ENCODE peak calls at places on chromosome 2, in four cellular contexts. Y is ovary, D is testis, W is gastrocnemius medialis. U is an unnamed sample.

GRCh38 chr2:103445356-103445755 is 683.5 kb downstream of the TMEM182 start:
- DNase-seq in D (no peak), Y (no peak), W (no peak), U (no peak)

GRCh38 chr2:196586511-196586991 is 53.0 kb upstream of the CCDC150 start:
- DNase-seq in D (no peak), Y (no peak), W (no peak), U (no peak)

GRCh38 chr2:44918095-44918775 is 23.3 kb upstream of the SIX3 start:
- DNase-seq in D (no peak), Y (no peak), W (no peak), U (no peak)

GRCh38 chr2:168118733-168119518 is 128.5 kb downstream of the STK39 start:
- DNase-seq in W (no peak), D (peak; percentile 28), Y (no peak), U (peak; percentile 49)

GRCh38 chr2:230779141-230779523 is 66.5 kb downstream of the CAB39 start:
- DNase-seq in Y (no peak), W (no peak), D (no peak), U (no peak)

GRCh38 chr2:190636362-190636761 is 12.5 kb upstream of the NAB1 start:
- DNase-seq in Y (no peak), W (no peak), D (no peak), U (no peak)

GRCh38 chr2:122183890-122184289 is 428.4 kb downstream of the TSN start:
- DNase-seq in D (no peak), Y (no peak), W (no peak), U (no peak)

GRCh38 chr2:76310894-76311293 is 600.2 kb upstream of the GCFC2 start:
- DNase-seq in D (no peak), Y (no peak), W (no peak), U (no peak)

GRCh38 chr2:99698896-99699295 is 209.1 kb upstream of the REV1 start:
- DNase-seq in Y (no peak), D (no peak), W (no peak), U (no peak)

GRCh38 chr2:42368817-42369550 is 8.0 kb upstream of the COX7A2L start:
- DNase-seq in D (no peak), W (no peak), Y (no peak), U (no peak)

GRCh38 chr2:62204998-62205496 is 9.1 kb downstream of the B3GNT2 start:
- DNase-seq in D (no peak), Y (no peak), W (no peak), U (no peak)

GRCh38 chr2:172698041-172698863 is 37.4 kb upstream of the RAPGEF4 start:
- DNase-seq in W (no peak), Y (no peak), D (no peak), U (peak; percentile 59)

GRCh38 chr2:26970244-26970927 is at the start of gene MAPRE3:
- DNase-seq in D (peak; percentile 91), W (peak; percentile 60), Y (peak; percentile 89), U (peak; percentile 78)

GRCh38 chr2:237686659-237687136 is 59.3 kb downstream of the LRRFIP1 start:
- DNase-seq in D (no peak), Y (no peak), W (no peak), U (peak; percentile 24)

GRCh38 chr2:138724765-138725459 is 55.3 kb downstream of the NXPH2 start:
- DNase-seq in D (no peak), W (no peak), Y (no peak), U (no peak)

GRCh38 chr2:205612661-205613060 is 69.6 kb upstream of the NRP2 start:
- DNase-seq in D (no peak), Y (no peak), W (no peak), U (peak; percentile 6)

GRCh38 chr2:43541165-43541564 is 54.7 kb downstream of the THADA start:
- DNase-seq in W (no peak), Y (no peak), D (no peak), U (no peak)

GRCh38 chr2:129465045-129465444 is 514.4 kb upstream of the RAB6C start:
- DNase-seq in Y (no peak), W (no peak), D (no peak), U (no peak)

GRCh38 chr2:100957971-100958653 is 44.0 kb upstream of the RPL31 start:
- DNase-seq in W (peak; percentile 70), Y (no peak), D (no peak), U (no peak)

GRCh38 chr2:8676191-8676914 is 5.5 kb upstream of the ID2 start:
- DNase-seq in Y (peak; percentile 88), W (peak; percentile 72), D (peak; percentile 85), U (peak; percentile 72)

GRCh38 chr2:15941483-15941853 is 1.1 kb downstream of the MYCN start:
- DNase-seq in Y (peak; percentile 34), W (no peak), D (no peak), U (no peak)

GRCh38 chr2:9590635-9591034 is 35.0 kb upstream of the ADAM17 start:
- DNase-seq in W (no peak), Y (no peak), D (no peak), U (no peak)

DNA sequence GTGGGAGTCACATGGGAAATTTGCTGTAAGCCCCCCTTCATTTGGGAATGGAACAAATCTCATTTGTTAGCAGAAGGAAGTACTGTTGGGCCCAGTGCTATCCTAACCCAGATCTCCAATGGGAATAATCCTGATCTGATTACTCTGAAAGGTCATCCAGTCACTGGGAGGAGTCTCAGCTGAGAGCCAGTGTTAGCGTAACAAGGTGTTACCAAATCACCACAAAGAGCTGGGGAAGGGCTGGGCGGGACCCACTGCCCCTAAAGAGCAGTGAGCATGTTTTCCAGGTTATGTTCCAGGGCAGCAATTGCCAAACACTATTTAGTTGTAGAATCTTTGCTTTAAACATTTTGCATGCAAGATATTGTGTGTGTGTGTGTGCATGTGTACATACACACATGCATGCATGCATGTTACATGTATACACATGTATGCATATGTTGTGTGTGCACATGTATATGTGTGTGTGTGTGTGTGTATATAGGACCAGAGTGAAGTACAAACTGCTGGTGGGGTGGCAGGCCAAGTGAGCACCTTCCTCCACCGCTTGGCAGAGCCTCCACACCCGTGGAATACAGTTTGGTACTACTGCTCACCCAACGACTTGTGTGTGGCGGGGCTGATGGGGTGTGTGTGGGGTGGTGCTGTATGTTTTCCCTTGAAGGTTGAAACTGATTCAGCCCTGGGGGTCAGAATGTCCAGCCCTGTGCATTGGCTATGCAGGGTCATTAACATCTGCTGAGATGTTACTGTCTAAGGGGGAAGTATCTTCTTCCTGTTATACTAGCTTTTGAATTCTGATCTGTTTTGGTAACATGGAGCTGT is 15.2 kb downstream of the INPP5D start:
- DNase-seq in Y (no peak), W (no peak), D (no peak), U (no peak)
- TF ChIP-seq POLR2A in Y (no peak), W (no peak), D (no peak), U (no peak)

DNA sequence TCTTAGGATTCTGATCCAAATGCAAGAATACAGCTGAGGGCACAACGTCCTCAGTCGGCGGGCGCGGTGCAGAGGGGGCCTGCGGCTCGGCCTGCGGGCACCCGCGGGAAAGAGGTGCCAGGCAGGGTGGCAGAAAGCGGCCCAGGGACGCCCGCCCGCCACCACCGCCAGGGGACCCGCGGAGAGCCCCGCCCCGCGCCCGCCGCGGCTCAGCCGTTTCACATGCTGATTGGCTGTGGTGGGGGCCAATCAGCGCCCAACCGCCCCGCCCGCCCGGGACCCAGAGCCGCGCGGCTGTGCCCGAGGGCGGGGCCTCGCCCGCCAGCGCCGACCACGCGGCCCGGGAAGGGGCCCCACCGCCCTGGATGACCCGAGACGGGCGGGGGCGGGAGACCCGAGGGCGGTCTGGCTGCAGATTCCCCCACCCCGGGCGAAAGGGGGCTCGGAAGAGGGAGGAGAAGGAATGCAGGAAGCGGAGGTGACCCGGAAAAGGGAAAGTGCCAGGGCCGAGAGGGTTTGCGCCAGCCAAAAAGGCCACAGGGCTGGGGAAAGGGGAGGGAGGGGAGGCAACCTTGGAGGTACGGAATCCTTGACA is 8.0 kb downstream of the IRS1 start:
- DNase-seq in W (peak; percentile 89), D (peak; percentile 93), Y (peak; percentile 90), U (peak; percentile 93)
- TF ChIP-seq POLR2A in W (peak; percentile 95), D (no peak), Y (peak; percentile 58), U (peak; percentile 66)

GRCh38 chr2:236166781-236167296 is 1.3 kb downstream of the GBX2 start:
- DNase-seq in W (no peak), Y (no peak), D (no peak), U (no peak)

GRCh38 chr2:236167297-236168109 is 683 bp downstream of the GBX2 start:
- DNase-seq in D (no peak), W (no peak), Y (peak; percentile 38), U (peak; percentile 36)

GRCh38 chr2:236169741-236170654 is 1.8 kb upstream of the GBX2 start:
- DNase-seq in D (no peak), Y (no peak), W (no peak), U (no peak)

GRCh38 chr2:236169151-236169721 is 1.1 kb upstream of the GBX2 start:
- DNase-seq in D (no peak), W (no peak), Y (no peak), U (no peak)

GRCh38 chr2:236168110-236169067 is at the start of gene GBX2:
- DNase-seq in D (peak; percentile 64), Y (peak; percentile 27), W (no peak), U (peak; percentile 71)
- TF ChIP-seq POLR2A in D (no peak), Y (no peak), W (no peak), U (no peak)

DNA sequence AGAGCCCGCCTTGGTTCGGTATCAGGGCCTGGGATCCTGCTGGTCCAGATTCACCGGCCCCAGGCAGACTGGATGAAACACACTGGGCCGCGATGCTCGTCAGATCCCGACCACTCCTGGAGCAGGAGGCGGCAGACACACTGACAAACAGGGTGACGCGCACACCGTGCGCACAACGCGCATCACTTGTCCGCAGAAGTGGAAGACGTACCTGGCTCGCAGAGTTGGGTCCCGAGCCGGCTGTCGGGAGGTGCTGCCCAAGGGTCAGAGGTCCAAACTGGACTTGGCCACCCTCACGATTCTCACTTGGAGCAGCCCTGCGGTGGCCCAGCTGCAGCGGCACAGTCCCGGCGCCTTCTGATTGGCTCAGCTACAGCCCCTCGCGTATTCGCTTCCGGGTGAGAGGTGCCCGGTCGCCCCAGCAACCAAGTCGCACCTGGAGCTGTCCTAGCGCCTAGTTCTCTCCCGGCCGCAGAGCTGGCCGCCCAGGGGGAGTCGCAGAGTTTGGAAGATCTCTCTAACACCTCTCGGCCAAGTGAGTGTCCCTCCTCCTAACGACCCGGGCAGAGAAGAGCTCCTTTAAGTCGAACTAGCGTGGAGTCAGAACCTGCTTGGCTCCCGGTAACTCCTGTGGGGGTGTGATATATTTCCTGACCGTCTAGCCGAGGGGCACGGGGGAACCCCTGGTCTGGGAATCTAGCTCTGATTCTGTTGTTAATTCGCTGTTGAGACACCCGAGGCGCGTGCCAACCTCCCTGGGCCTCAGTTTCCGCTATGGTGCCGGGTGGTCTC is at the start of the genes DHX57 and MORN2:
- DNase-seq in Y (peak; percentile 88), W (peak; percentile 82), D (peak; percentile 95), U (peak; percentile 86)
- TF ChIP-seq POLR2A in Y (no peak), W (no peak), D (no peak), U (peak; percentile 71)